ENCODE peak calls at places on chromosomes 11 and 22, in ten cellular contexts. T, X, D, Q, K, B, O, G, C and N are unnamed samples.

GRCh38 chr11:33160147-33160546 is 1.1 kb downstream of the CSTF3 start:
- DNase-seq in Q (no peak), O (no peak), C (no peak), D (peak), T (no peak), G (no peak), B (no peak), X (no peak), K (no peak), N (peak)

GRCh38 chr22:35314161-35314942 is 14.7 kb downstream of the TOM1 start:
- DNase-seq in O (no peak), G (peak), D (no peak), X (no peak), K (no peak), C (no peak), Q (no peak), B (no peak), T (no peak), N (no peak)

GRCh38 chr11:29645373-29645772 is 371.5 kb downstream of the KCNA4 start:
- DNase-seq in D (no peak), X (no peak), K (no peak), G (no peak), C (no peak), T (no peak), O (no peak), Q (no peak), B (no peak), N (no peak)

GRCh38 chr11:10573028-10573427 is 4.6 kb upstream of the LYVE1 start:
- DNase-seq in D (no peak), K (no peak), C (no peak), O (no peak), T (no peak), G (no peak), B (no peak), X (no peak), Q (no peak), N (no peak)

GRCh38 chr22:17120281-17120680 is 879 bp downstream of the TMEM121B start:
- DNase-seq in G (peak), Q (peak), D (peak), B (peak), O (no peak), C (no peak), X (peak), T (peak), K (peak), N (peak)

GRCh38 chr22:23012081-23012622 is 58.2 kb upstream of the GNAZ start:
- DNase-seq in G (no peak), K (peak), T (no peak), Q (peak), O (no peak), B (no peak), D (no peak), C (peak), X (no peak), N (no peak)

GRCh38 chr11:116422976-116423375 is 349.8 kb downstream of the BUD13 start:
- DNase-seq in T (no peak), X (no peak), Q (no peak), C (no peak), O (no peak), D (no peak), K (no peak), G (peak), B (no peak), N (no peak)

GRCh38 chr11:129249923-129250322 is 57.8 kb upstream of the ARHGAP32 start:
- DNase-seq in Q (no peak), G (no peak), X (no peak), T (no peak), K (no peak), D (peak), B (no peak), C (no peak), O (no peak), N (peak)